ENCODE peak calls at places on chromosomes 7 and 10, in eight cellular contexts. C, I, F, E, A, L, J and W are unnamed samples. For H3K4me1, the result is how much of the 10 kb centered on the place peaks cover.

GRCh38 chr7:113113912-113114311 is 4.4 kb downstream of the SMIM30 start:
- DNase-seq in J (no peak), C (no peak), E (no peak), F (no peak), I (no peak), A (no peak), L (no peak), W (no peak)

GRCh38 chr10:29783211-29783947 is 148.6 kb upstream of the SVIL start:
- DNase-seq in I (no peak), A (no peak), C (no peak), E (no peak), J (no peak), F (no peak), L (peak), W (no peak)

GRCh38 chr10:80412521-80412920 is 4.2 kb downstream of the PRXL2A start:
- DNase-seq in L (no peak), E (no peak), I (no peak), J (no peak), A (no peak), C (no peak), F (no peak), W (no peak)

GRCh38 chr7:148954766-148955165 is 70.7 kb upstream of the EZH2 start:
- DNase-seq in E (no peak), F (no peak), L (no peak), I (no peak), C (no peak), J (no peak), A (no peak), W (no peak)

GRCh38 chr10:100020161-100020882 is 10.6 kb upstream of the DNMBP start:
- DNase-seq in A (no peak), C (no peak), F (no peak), E (no peak), J (no peak), L (no peak), I (no peak), W (no peak)

GRCh38 chr7:128037081-128037480 is 5.8 kb upstream of the LRRC4 start:
- DNase-seq in L (no peak), C (no peak), I (no peak), J (no peak), F (no peak), A (no peak), E (no peak), W (no peak)

GRCh38 chr7:128084896-128085608 is 53.8 kb upstream of the LRRC4 start:
- DNase-seq in I (peak), C (peak), E (peak), L (peak), J (peak), F (no peak), A (no peak), W (no peak)

GRCh38 chr10:124717911-124718734 is 26.1 kb downstream of the FAM53B start:
- DNase-seq in A (peak), I (peak), F (peak), C (no peak), L (no peak), J (no peak), E (no peak), W (peak)

GRCh38 chr7:28272461-28272877 is 91.9 kb upstream of the JAZF1 start:
- DNase-seq in F (peak), I (peak), E (peak), C (peak), L (peak), A (no peak), J (peak), W (peak)

GRCh38 chr10:12628153-12628552 is 278.8 kb downstream of the CAMK1D start:
- DNase-seq in J (no peak), E (no peak), F (no peak), A (no peak), L (no peak), I (no peak), C (no peak), W (no peak)

GRCh38 chr7:674454-675410 is 51.8 kb upstream of the DNAAF5 start:
- DNase-seq in E (no peak), A (no peak), F (no peak), J (no peak), C (no peak), I (peak), L (no peak), W (no peak)

GRCh38 chr7:28005075-28005847 is 175.3 kb downstream of the JAZF1 start:
- DNase-seq in C (no peak), F (no peak), E (peak), J (no peak), L (no peak), A (no peak), I (no peak), W (no peak)

GRCh38 chr7:92631067-92631829 is 41.1 kb upstream of the FAM133B start:
- DNase-seq in J (no peak), I (no peak), E (no peak), C (no peak), F (no peak), A (no peak), L (no peak), W (no peak)

GRCh38 chr10:105017116-105017515 is 376.0 kb downstream of the SORCS3 start:
- DNase-seq in C (no peak), A (no peak), I (no peak), L (no peak), E (no peak), F (no peak), J (no peak), W (no peak)

GRCh38 chr7:106358103-106358663 is 73.4 kb upstream of the NAMPT start:
- DNase-seq in I (no peak), J (no peak), C (no peak), F (no peak), E (no peak), A (no peak), L (peak), W (no peak)

GRCh38 chr10:87670591-87670990 is 10.9 kb downstream of the PAPSS2 start:
- DNase-seq in F (no peak), L (peak), E (no peak), I (no peak), A (no peak), C (no peak), J (no peak), W (no peak)

GRCh38 chr7:133851416-133851815 is 275.7 kb upstream of the LRGUK start:
- DNase-seq in A (no peak), I (no peak), L (no peak), E (no peak), F (no peak), J (no peak), C (no peak), W (no peak)

GRCh38 chr7:4190021-4190981 is 491.8 kb upstream of the FOXK1 start:
- DNase-seq in L (no peak), I (no peak), J (no peak), C (no peak), F (no peak), E (no peak), A (no peak), W (no peak)

GRCh38 chr10:129877773-129878371 is 86.2 kb downstream of the EBF3 start:
- DNase-seq in A (no peak), C (no peak), E (no peak), J (peak), F (no peak), I (peak), L (no peak), W (no peak)

GRCh38 chr7:26153246-26153822 is 1.3 kb downstream of the NFE2L3 start:
- DNase-seq in C (no peak), E (no peak), F (peak), A (no peak), L (no peak), I (no peak), J (no peak), W (no peak)

GRCh38 chr7:137545059-137545730 is 201.7 kb upstream of the PTN start:
- DNase-seq in E (no peak), C (no peak), F (no peak), L (no peak), A (no peak), I (no peak), J (no peak), W (no peak)

GRCh38 chr7:132160525-132161230 is 415.6 kb downstream of the PLXNA4 start:
- DNase-seq in F (no peak), C (no peak), J (no peak), L (no peak), E (no peak), A (no peak), I (peak), W (no peak)

GRCh38 chr10:62647375-62648092 is 157.0 kb upstream of the ADO start:
- DNase-seq in L (no peak), E (no peak), J (no peak), A (no peak), C (no peak), F (no peak), I (no peak), W (no peak)
- H3K4me1 ChIP-seq in L (under half), E (under half), J (under half), A (under half), C (under half), F (under half), I (under half), W (under half)

GRCh38 chr10:613661-614340 is 75.7 kb downstream of the DIP2C start:
- DNase-seq in E (no peak), I (no peak), L (no peak), C (no peak), J (no peak), F (no peak), A (no peak), W (no peak)
- H3K4me1 ChIP-seq in E (half or more), I (under half), L (under half), C (half or more), J (under half), F (under half), A (under half), W (under half)

GRCh38 chr7:101088069-101088425 is 2.8 kb downstream of the TRIM56 start:
- DNase-seq in E (no peak), F (no peak), A (no peak), L (no peak), I (no peak), J (no peak), C (no peak), W (no peak)

GRCh38 chr7:101081432-101081831 is 3.8 kb upstream of the TRIM56 start:
- DNase-seq in A (no peak), F (no peak), E (no peak), L (no peak), I (no peak), J (no peak), C (no peak), W (no peak)

GRCh38 chr7:101088858-101089529 is 3.7 kb downstream of the TRIM56 start:
- DNase-seq in I (no peak), F (no peak), C (no peak), J (no peak), L (no peak), E (no peak), A (no peak), W (no peak)

GRCh38 chr7:101087334-101088068 is 2.2 kb downstream of the TRIM56 start:
- DNase-seq in A (no peak), I (no peak), J (no peak), F (no peak), E (no peak), L (no peak), C (no peak), W (no peak)

DNA sequence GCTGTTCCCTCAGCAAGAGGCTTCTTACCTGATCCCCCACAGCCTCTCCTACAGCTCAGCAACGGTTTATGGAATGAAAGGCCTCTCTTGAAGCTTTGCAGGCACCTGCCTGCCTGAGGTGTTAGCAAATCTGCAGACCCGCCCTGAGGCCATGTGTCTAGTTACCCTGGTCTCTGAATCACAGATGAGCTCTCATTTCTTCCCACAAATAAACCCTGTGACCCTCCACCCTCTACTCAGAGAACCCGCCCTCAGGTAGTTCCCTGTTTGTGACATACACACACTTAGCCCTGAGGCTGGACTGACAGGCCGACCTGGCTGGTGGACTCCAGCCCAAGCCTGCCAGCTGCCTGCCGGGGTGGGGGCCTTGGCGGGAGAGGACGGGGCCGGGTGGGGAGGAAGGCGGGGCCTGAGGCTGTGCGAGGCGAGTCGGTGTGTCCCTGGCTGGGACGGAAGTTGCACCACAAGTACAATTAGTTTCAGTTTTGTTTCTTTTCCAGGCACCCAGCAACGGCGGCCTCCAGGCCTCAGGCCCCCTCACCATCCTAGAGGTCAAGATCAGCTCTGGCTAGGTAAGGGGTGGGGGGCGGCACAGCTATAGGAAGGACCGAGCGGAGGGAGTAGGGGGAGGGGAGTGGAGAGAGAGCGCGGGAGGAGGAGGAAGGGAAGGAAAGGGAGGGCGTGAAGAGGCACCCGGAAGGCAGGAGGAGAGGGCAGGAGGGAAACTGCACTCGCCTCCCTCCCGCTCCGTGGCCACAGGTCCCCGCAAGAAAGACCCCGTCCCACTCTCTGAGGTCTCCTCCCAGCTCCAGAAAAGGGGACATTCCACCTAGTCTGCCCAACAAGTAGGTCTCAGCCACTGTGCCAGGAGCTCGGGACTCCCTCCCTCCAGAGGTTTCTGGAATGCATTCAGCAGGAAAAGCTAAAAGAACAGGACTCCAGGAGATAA is at the start of gene TRIM56:
- DNase-seq in E (peak), F (peak), I (peak), C (peak), A (peak), L (peak), J (peak), W (peak)
- H3K4me1 ChIP-seq in E (half or more), F (under half), I (under half), C (under half), A (under half), L (under half), J (under half), W (under half)

DNA sequence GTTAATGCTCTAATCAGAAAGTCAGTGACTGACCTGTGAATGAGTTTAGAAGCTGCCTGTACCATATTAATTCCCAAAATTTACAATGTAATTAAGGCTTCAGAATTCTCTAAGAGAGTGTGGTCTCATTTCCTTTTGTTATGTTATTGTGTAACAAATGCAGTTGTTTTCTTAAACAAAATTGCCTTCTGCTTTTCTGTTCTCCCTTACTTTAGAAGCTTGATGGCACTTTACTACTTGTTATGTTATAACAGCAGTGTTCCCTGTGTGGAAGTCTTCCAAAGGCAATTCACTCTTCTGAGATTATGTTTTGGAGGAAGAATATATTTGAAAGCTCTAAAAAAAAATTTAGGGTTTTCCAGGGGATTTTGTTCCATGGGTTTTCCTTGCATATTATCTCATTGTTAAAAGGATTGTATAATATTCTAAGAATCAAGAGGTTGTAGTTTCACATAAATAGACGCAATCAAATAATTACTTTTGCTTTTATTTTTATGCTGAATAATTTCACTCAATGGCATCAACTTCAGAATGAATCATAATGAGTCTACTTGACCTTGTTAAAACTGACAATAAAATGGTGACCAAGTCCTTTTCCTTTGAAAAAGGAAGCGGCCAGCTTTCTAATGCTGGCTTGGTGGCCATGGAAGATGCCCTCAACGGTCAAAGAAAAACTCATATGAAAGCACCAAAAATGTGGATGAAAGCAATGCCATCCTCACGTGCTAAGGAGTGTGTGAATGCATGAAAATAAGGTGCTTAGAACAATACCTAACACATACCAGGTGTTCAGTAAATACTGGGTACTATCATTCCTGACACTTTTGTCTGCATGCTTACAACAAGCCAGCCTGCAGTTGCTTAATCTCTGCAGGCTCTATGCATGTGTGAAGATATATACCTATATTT is 92.3 kb upstream of the KLF6 start:
- DNase-seq in J (no peak), I (no peak), C (no peak), A (no peak), E (no peak), L (no peak), F (no peak), W (no peak)
- H3K4me1 ChIP-seq in J (under half), I (under half), C (under half), A (under half), E (under half), L (under half), F (under half), W (half or more)

GRCh38 chr7:130918129-130919052 is 184.4 kb upstream of the KLF14 start:
- DNase-seq in F (no peak), C (no peak), J (no peak), A (no peak), I (no peak), L (peak), E (no peak), W (no peak)
- H3K4me1 ChIP-seq in F (under half), C (half or more), J (under half), A (half or more), I (under half), L (under half), E (half or more), W (half or more)

GRCh38 chr10:44822993-44823392 is 88.1 kb upstream of the TMEM72 start:
- DNase-seq in L (no peak), A (no peak), E (no peak), C (no peak), J (no peak), I (no peak), F (no peak), W (no peak)

GRCh38 chr10:44820094-44820493 is 91.0 kb upstream of the TMEM72 start:
- DNase-seq in J (no peak), I (no peak), F (no peak), L (no peak), C (no peak), A (no peak), E (no peak), W (no peak)

GRCh38 chr10:44824607-44825006 is 86.5 kb upstream of the TMEM72 start:
- DNase-seq in C (no peak), F (no peak), E (no peak), I (no peak), A (no peak), L (no peak), J (no peak), W (no peak)

GRCh38 chr10:44821290-44821689 is 89.8 kb upstream of the TMEM72 start:
- DNase-seq in I (no peak), C (no peak), J (no peak), A (no peak), L (no peak), F (no peak), E (no peak), W (no peak)

DNA sequence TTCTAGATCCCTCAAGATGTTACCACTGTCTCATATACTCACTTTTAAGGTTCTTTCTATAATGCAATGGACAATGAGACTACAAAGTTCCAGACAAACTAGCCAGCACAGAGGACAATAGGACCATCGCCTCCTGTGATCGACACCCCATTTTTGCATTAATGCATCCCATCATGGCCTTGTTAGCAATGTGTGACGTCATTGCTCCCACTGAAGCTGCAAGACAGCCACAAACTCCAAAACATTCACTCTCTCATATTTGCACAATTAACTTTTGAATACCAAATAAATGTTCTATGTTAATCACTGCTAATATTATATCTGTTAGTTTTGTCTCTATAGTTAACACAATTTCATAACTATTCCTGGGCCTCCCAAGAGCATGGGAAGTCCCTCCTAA is 88.8 kb upstream of the TMEM72 start:
- DNase-seq in C (no peak), E (no peak), I (no peak), A (no peak), J (no peak), F (no peak), L (no peak), W (no peak)
- H3K4me1 ChIP-seq in C (under half), E (under half), I (under half), A (under half), J (under half), F (under half), L (under half), W (under half)